ENCODE peak calls at places on chromosome 20, in ten cellular contexts. One of them, this sample, is unnamed.

GRCh38 chr20:7723284-7723683 is 217.0 kb downstream of the HAO1 start:
- DNase-seq in bronchial epithelial cell: peak; percentile 98
- DNase-seq in fibroblast of the aortic adventitia: peak; percentile 93
- DNase-seq in brain microvascular endothelial cell: no peak
- DNase-seq in ovary: no peak
- DNase-seq in NB4: no peak
- DNase-seq in cardiac fibroblast: peak; percentile 82
- DNase-seq in lower leg skin: no peak
- DNase-seq in AG04449: no peak
- DNase-seq in endothelial cell: no peak
- DNase-seq in this sample: no peak

GRCh38 chr20:13771853-13772453 is 12.8 kb downstream of the ESF1 start:
- DNase-seq in bronchial epithelial cell: peak; percentile 40
- DNase-seq in fibroblast of the aortic adventitia: peak; percentile 44
- DNase-seq in brain microvascular endothelial cell: no peak
- DNase-seq in ovary: no peak
- DNase-seq in NB4: peak; percentile 31
- DNase-seq in cardiac fibroblast: peak; percentile 49
- DNase-seq in lower leg skin: no peak
- DNase-seq in AG04449: no peak
- DNase-seq in endothelial cell: no peak
- DNase-seq in this sample: no peak

GRCh38 chr20:38935967-38936407 is 9.8 kb downstream of the FAM83D start:
- DNase-seq in bronchial epithelial cell: peak; percentile 78
- DNase-seq in fibroblast of the aortic adventitia: no peak
- DNase-seq in brain microvascular endothelial cell: no peak
- DNase-seq in ovary: no peak
- DNase-seq in NB4: no peak
- DNase-seq in cardiac fibroblast: peak; percentile 22
- DNase-seq in lower leg skin: peak; percentile 5
- DNase-seq in AG04449: no peak
- DNase-seq in endothelial cell: no peak
- DNase-seq in this sample: no peak

GRCh38 chr20:4169360-4170214 is 154.2 kb upstream of the RNF24 start:
- DNase-seq in bronchial epithelial cell: no peak
- DNase-seq in fibroblast of the aortic adventitia: no peak
- DNase-seq in brain microvascular endothelial cell: no peak
- DNase-seq in ovary: no peak
- DNase-seq in NB4: no peak
- DNase-seq in cardiac fibroblast: no peak
- DNase-seq in lower leg skin: no peak
- DNase-seq in AG04449: no peak
- DNase-seq in endothelial cell: no peak
- DNase-seq in this sample: no peak

GRCh38 chr20:38635721-38636285 is 34.2 kb downstream of the ARHGAP40 start:
- DNase-seq in bronchial epithelial cell: peak; percentile 58
- DNase-seq in fibroblast of the aortic adventitia: peak; percentile 16
- DNase-seq in brain microvascular endothelial cell: peak; percentile 51
- DNase-seq in ovary: no peak
- DNase-seq in NB4: peak; percentile 43
- DNase-seq in cardiac fibroblast: peak; percentile 23
- DNase-seq in lower leg skin: no peak
- DNase-seq in AG04449: no peak
- DNase-seq in endothelial cell: no peak
- DNase-seq in this sample: no peak

GRCh38 chr20:54497931-54498718 is 22.7 kb downstream of the DOK5 start:
- DNase-seq in bronchial epithelial cell: no peak
- DNase-seq in fibroblast of the aortic adventitia: peak; percentile 50
- DNase-seq in brain microvascular endothelial cell: no peak
- DNase-seq in ovary: no peak
- DNase-seq in NB4: peak; percentile 32
- DNase-seq in cardiac fibroblast: peak; percentile 37
- DNase-seq in lower leg skin: no peak
- DNase-seq in AG04449: no peak
- DNase-seq in endothelial cell: no peak
- DNase-seq in this sample: no peak

GRCh38 chr20:29742699-29743100 is 1514.8 kb upstream of the DEFB115 start:
- DNase-seq in bronchial epithelial cell: no peak
- DNase-seq in fibroblast of the aortic adventitia: no peak
- DNase-seq in brain microvascular endothelial cell: no peak
- DNase-seq in ovary: no peak
- DNase-seq in NB4: no peak
- DNase-seq in cardiac fibroblast: no peak
- DNase-seq in lower leg skin: no peak
- DNase-seq in AG04449: no peak
- DNase-seq in endothelial cell: no peak
- DNase-seq in this sample: no peak

GRCh38 chr20:61588356-61589054 is 336.4 kb downstream of the CDH4 start:
- DNase-seq in bronchial epithelial cell: no peak
- DNase-seq in fibroblast of the aortic adventitia: peak; percentile 54
- DNase-seq in brain microvascular endothelial cell: peak; percentile 7
- DNase-seq in ovary: no peak
- DNase-seq in NB4: no peak
- DNase-seq in cardiac fibroblast: peak; percentile 2
- DNase-seq in lower leg skin: no peak
- DNase-seq in AG04449: no peak
- DNase-seq in endothelial cell: no peak
- DNase-seq in this sample: no peak

GRCh38 chr20:60921021-60921622 is 330.9 kb upstream of the CDH4 start:
- DNase-seq in bronchial epithelial cell: no peak
- DNase-seq in fibroblast of the aortic adventitia: no peak
- DNase-seq in brain microvascular endothelial cell: no peak
- DNase-seq in ovary: no peak
- DNase-seq in NB4: no peak
- DNase-seq in cardiac fibroblast: no peak
- DNase-seq in lower leg skin: no peak
- DNase-seq in AG04449: no peak
- DNase-seq in endothelial cell: no peak
- DNase-seq in this sample: no peak

GRCh38 chr20:49607568-49607967 is 39.6 kb upstream of the PTGIS start:
- DNase-seq in bronchial epithelial cell: no peak
- DNase-seq in fibroblast of the aortic adventitia: no peak
- DNase-seq in brain microvascular endothelial cell: no peak
- DNase-seq in ovary: no peak
- DNase-seq in NB4: no peak
- DNase-seq in cardiac fibroblast: no peak
- DNase-seq in lower leg skin: no peak
- DNase-seq in AG04449: no peak
- DNase-seq in endothelial cell: no peak
- DNase-seq in this sample: no peak
- TF ChIP-seq CTCF in bronchial epithelial cell: no peak
- TF ChIP-seq CTCF in fibroblast of the aortic adventitia: no peak
- TF ChIP-seq CTCF in brain microvascular endothelial cell: no peak
- TF ChIP-seq CTCF in ovary: no peak
- TF ChIP-seq CTCF in NB4: no peak
- TF ChIP-seq CTCF in cardiac fibroblast: no peak
- TF ChIP-seq CTCF in lower leg skin: no peak
- TF ChIP-seq CTCF in AG04449: no peak
- TF ChIP-seq CTCF in endothelial cell: no peak
- TF ChIP-seq CTCF in this sample: no peak

DNA sequence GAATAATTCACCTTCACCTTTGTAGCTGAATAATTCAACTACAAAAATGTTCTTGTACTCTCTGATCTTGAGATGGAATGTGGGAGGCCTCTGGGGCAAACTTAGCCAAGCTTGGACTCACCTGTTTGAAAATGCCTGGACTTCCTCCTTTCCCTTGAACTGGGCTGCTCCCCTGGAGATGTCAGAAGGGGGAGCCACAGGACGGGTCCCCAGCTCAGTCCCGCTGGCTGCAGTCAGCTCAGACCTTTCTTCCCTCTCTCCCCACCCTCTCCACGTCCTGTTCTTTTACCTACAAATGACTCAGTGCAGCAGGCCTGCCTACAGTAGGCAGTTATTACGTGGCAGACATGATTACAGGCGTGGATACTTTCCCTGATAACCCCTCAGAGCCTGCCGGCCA is 131.5 kb upstream of the RALGAPA2 start:
- DNase-seq in bronchial epithelial cell: peak; percentile 22
- DNase-seq in fibroblast of the aortic adventitia: no peak
- DNase-seq in brain microvascular endothelial cell: no peak
- DNase-seq in ovary: no peak
- DNase-seq in NB4: peak; percentile 47
- DNase-seq in cardiac fibroblast: no peak
- DNase-seq in lower leg skin: no peak
- DNase-seq in AG04449: no peak
- DNase-seq in endothelial cell: no peak
- DNase-seq in this sample: no peak
- TF ChIP-seq CTCF in bronchial epithelial cell: no peak
- TF ChIP-seq CTCF in fibroblast of the aortic adventitia: no peak
- TF ChIP-seq CTCF in brain microvascular endothelial cell: no peak
- TF ChIP-seq CTCF in ovary: no peak
- TF ChIP-seq CTCF in NB4: peak; percentile 34
- TF ChIP-seq CTCF in cardiac fibroblast: no peak
- TF ChIP-seq CTCF in lower leg skin: no peak
- TF ChIP-seq CTCF in AG04449: no peak
- TF ChIP-seq CTCF in endothelial cell: no peak
- TF ChIP-seq CTCF in this sample: no peak

GRCh38 chr20:48070961-48071645 is 285.8 kb upstream of the SULF2 start:
- DNase-seq in bronchial epithelial cell: no peak
- DNase-seq in fibroblast of the aortic adventitia: peak; percentile 20
- DNase-seq in brain microvascular endothelial cell: no peak
- DNase-seq in ovary: peak; percentile 64
- DNase-seq in NB4: no peak
- DNase-seq in cardiac fibroblast: peak; percentile 85
- DNase-seq in lower leg skin: no peak
- DNase-seq in AG04449: no peak
- DNase-seq in endothelial cell: no peak
- DNase-seq in this sample: no peak

GRCh38 chr20:48076772-48077171 is 291.5 kb upstream of the SULF2 start:
- DNase-seq in bronchial epithelial cell: no peak
- DNase-seq in fibroblast of the aortic adventitia: no peak
- DNase-seq in brain microvascular endothelial cell: no peak
- DNase-seq in ovary: no peak
- DNase-seq in NB4: no peak
- DNase-seq in cardiac fibroblast: no peak
- DNase-seq in lower leg skin: no peak
- DNase-seq in AG04449: no peak
- DNase-seq in endothelial cell: no peak
- DNase-seq in this sample: no peak

GRCh38 chr20:48079028-48079427 is 293.7 kb upstream of the SULF2 start:
- DNase-seq in bronchial epithelial cell: no peak
- DNase-seq in fibroblast of the aortic adventitia: no peak
- DNase-seq in brain microvascular endothelial cell: no peak
- DNase-seq in ovary: no peak
- DNase-seq in NB4: no peak
- DNase-seq in cardiac fibroblast: no peak
- DNase-seq in lower leg skin: no peak
- DNase-seq in AG04449: no peak
- DNase-seq in endothelial cell: no peak
- DNase-seq in this sample: no peak

GRCh38 chr20:48076247-48076646 is 291.0 kb upstream of the SULF2 start:
- DNase-seq in bronchial epithelial cell: no peak
- DNase-seq in fibroblast of the aortic adventitia: no peak
- DNase-seq in brain microvascular endothelial cell: no peak
- DNase-seq in ovary: no peak
- DNase-seq in NB4: no peak
- DNase-seq in cardiac fibroblast: no peak
- DNase-seq in lower leg skin: no peak
- DNase-seq in AG04449: no peak
- DNase-seq in endothelial cell: no peak
- DNase-seq in this sample: no peak

DNA sequence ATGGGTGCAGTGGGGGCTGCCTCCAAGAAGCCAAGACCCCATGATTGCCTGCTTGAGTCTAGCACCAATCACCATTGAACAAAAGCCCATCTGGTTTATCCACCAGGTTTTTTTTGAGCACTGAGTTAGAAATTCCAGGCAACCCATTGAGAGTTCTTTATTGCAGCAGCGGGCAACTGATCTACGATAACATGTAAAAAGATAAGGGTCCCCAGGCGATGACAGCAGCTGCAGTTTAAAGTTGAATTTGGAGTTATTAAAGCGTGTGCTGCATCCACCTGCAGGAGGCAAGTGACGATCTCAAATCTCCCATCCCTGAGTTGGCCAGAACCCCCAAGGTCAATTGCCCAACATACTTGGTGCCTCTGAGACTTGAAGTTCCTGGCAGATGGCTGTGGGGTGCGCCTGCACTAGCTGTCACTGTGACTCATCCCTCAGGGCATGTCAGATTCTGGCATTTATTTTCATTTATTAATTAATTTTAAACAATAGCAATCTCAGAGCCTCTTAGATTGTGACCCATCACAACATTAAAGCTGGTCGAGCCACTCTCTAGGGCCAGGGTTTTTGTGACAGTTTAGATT is 290.4 kb upstream of the SULF2 start:
- DNase-seq in bronchial epithelial cell: no peak
- DNase-seq in fibroblast of the aortic adventitia: no peak
- DNase-seq in brain microvascular endothelial cell: no peak
- DNase-seq in ovary: no peak
- DNase-seq in NB4: peak; percentile 12
- DNase-seq in cardiac fibroblast: no peak
- DNase-seq in lower leg skin: peak; percentile 37
- DNase-seq in AG04449: no peak
- DNase-seq in endothelial cell: no peak
- DNase-seq in this sample: no peak
- TF ChIP-seq CTCF in bronchial epithelial cell: no peak
- TF ChIP-seq CTCF in fibroblast of the aortic adventitia: no peak
- TF ChIP-seq CTCF in brain microvascular endothelial cell: no peak
- TF ChIP-seq CTCF in ovary: no peak
- TF ChIP-seq CTCF in NB4: no peak
- TF ChIP-seq CTCF in cardiac fibroblast: no peak
- TF ChIP-seq CTCF in lower leg skin: no peak
- TF ChIP-seq CTCF in AG04449: no peak
- TF ChIP-seq CTCF in endothelial cell: no peak
- TF ChIP-seq CTCF in this sample: no peak

GRCh38 chr20:9617062-9617461 is 102.7 kb downstream of the LAMP5 start:
- DNase-seq in bronchial epithelial cell: peak; percentile 51
- DNase-seq in fibroblast of the aortic adventitia: peak; percentile 75
- DNase-seq in brain microvascular endothelial cell: peak; percentile 56
- DNase-seq in ovary: peak; percentile 30
- DNase-seq in NB4: peak; percentile 73
- DNase-seq in cardiac fibroblast: peak; percentile 79
- DNase-seq in lower leg skin: no peak
- DNase-seq in AG04449: peak; percentile 10
- DNase-seq in endothelial cell: peak; percentile 50
- DNase-seq in this sample: peak; percentile 15

GRCh38 chr20:9616455-9616805 is 102.0 kb downstream of the LAMP5 start:
- DNase-seq in bronchial epithelial cell: no peak
- DNase-seq in fibroblast of the aortic adventitia: no peak
- DNase-seq in brain microvascular endothelial cell: no peak
- DNase-seq in ovary: no peak
- DNase-seq in NB4: no peak
- DNase-seq in cardiac fibroblast: no peak
- DNase-seq in lower leg skin: no peak
- DNase-seq in AG04449: no peak
- DNase-seq in endothelial cell: no peak
- DNase-seq in this sample: no peak

GRCh38 chr20:9615766-9616454 is 101.5 kb downstream of the LAMP5 start:
- DNase-seq in bronchial epithelial cell: no peak
- DNase-seq in fibroblast of the aortic adventitia: no peak
- DNase-seq in brain microvascular endothelial cell: no peak
- DNase-seq in ovary: no peak
- DNase-seq in NB4: peak; percentile 25
- DNase-seq in cardiac fibroblast: no peak
- DNase-seq in lower leg skin: no peak
- DNase-seq in AG04449: no peak
- DNase-seq in endothelial cell: no peak
- DNase-seq in this sample: no peak

GRCh38 chr20:9615118-9615517 is 100.7 kb downstream of the LAMP5 start:
- DNase-seq in bronchial epithelial cell: no peak
- DNase-seq in fibroblast of the aortic adventitia: no peak
- DNase-seq in brain microvascular endothelial cell: no peak
- DNase-seq in ovary: no peak
- DNase-seq in NB4: no peak
- DNase-seq in cardiac fibroblast: no peak
- DNase-seq in lower leg skin: no peak
- DNase-seq in AG04449: no peak
- DNase-seq in endothelial cell: no peak
- DNase-seq in this sample: no peak

GRCh38 chr20:9617940-9618339 is 103.5 kb downstream of the LAMP5 start:
- DNase-seq in bronchial epithelial cell: peak; percentile 70
- DNase-seq in fibroblast of the aortic adventitia: peak; percentile 27
- DNase-seq in brain microvascular endothelial cell: peak; percentile 61
- DNase-seq in ovary: no peak
- DNase-seq in NB4: peak; percentile 53
- DNase-seq in cardiac fibroblast: peak; percentile 21
- DNase-seq in lower leg skin: no peak
- DNase-seq in AG04449: no peak
- DNase-seq in endothelial cell: peak; percentile 41
- DNase-seq in this sample: no peak
- TF ChIP-seq CTCF in bronchial epithelial cell: peak; percentile 60
- TF ChIP-seq CTCF in fibroblast of the aortic adventitia: no peak
- TF ChIP-seq CTCF in brain microvascular endothelial cell: peak; percentile 57
- TF ChIP-seq CTCF in ovary: no peak
- TF ChIP-seq CTCF in NB4: peak; percentile 31
- TF ChIP-seq CTCF in cardiac fibroblast: peak; percentile 24
- TF ChIP-seq CTCF in lower leg skin: no peak
- TF ChIP-seq CTCF in AG04449: no peak
- TF ChIP-seq CTCF in endothelial cell: no peak
- TF ChIP-seq CTCF in this sample: peak; percentile 85

This sample was measured in D721Med.